ENCODE peak calls at places on chromosomes 2 and 18, in ten cellular contexts. V, C, F, O, D, Z, Q, I, X and B are unnamed samples.
A peak's percentile ranks its signal among the peaks of the same experiment; 100 is the strongest.

GRCh38 chr2:174666786-174667369 is 69.3 kb upstream of the WIPF1 start:
- DNase-seq in V (no peak), C (no peak), F (no peak), O (no peak), D (no peak), Z (no peak), Q (no peak), I (no peak), X (no peak), B (no peak)

GRCh38 chr2:86794866-86795265 is 4.2 kb upstream of the CD8A start:
- DNase-seq in V (no peak), C (no peak), F (no peak), O (no peak), D (no peak), Z (no peak), Q (no peak), I (no peak), X (no peak), B (no peak)

GRCh38 chr2:232633413-232634318 is at the start of gene EFHD1:
- DNase-seq in V (peak; percentile 42), C (no peak), F (peak; percentile 24), O (peak; percentile 47), D (peak; percentile 7), Z (peak; percentile 35), Q (peak; percentile 86), I (peak; percentile 70), X (peak; percentile 31), B (peak; percentile 66)

GRCh38 chr18:7946724-7947377 is 379.7 kb downstream of the PTPRM start:
- DNase-seq in V (peak; percentile 32), C (no peak), F (no peak), O (peak; percentile 72), D (no peak), Z (peak; percentile 19), Q (no peak), I (no peak), X (peak; percentile 10), B (peak; percentile 94)

GRCh38 chr2:207503234-207503633 is 26.5 kb upstream of the CREB1 start:
- DNase-seq in V (no peak), C (no peak), F (no peak), O (peak; percentile 88), D (no peak), Z (no peak), Q (peak; percentile 50), I (no peak), X (no peak), B (no peak)

GRCh38 chr2:209556354-209556961 is 132.6 kb downstream of the MAP2 start:
- DNase-seq in V (no peak), C (no peak), F (no peak), O (peak; percentile 28), D (no peak), Z (peak; percentile 55), Q (no peak), I (no peak), X (no peak), B (peak; percentile 48)

GRCh38 chr18:42635378-42636048 is 480.0 kb downstream of the RIT2 start:
- DNase-seq in V (no peak), C (no peak), F (peak; percentile 41), O (no peak), D (no peak), Z (no peak), Q (no peak), I (no peak), X (no peak), B (no peak)

GRCh38 chr2:169069341-169069740 is at the start of gene DHRS9:
- DNase-seq in V (no peak), C (no peak), F (peak; percentile 94), O (peak; percentile 87), D (no peak), Z (peak; percentile 84), Q (no peak), I (no peak), X (no peak), B (peak; percentile 89)

GRCh38 chr2:222733846-222734689 is 62.6 kb downstream of the MOGAT1 start:
- DNase-seq in V (no peak), C (no peak), F (no peak), O (no peak), D (no peak), Z (no peak), Q (peak; percentile 51), I (peak; percentile 61), X (no peak), B (peak; percentile 37)

GRCh38 chr2:220270506-220271070 is 643.2 kb downstream of the SLC4A3 start:
- DNase-seq in V (no peak), C (peak; percentile 56), F (no peak), O (no peak), D (no peak), Z (no peak), Q (no peak), I (no peak), X (no peak), B (no peak)